ENCODE peak calls at places on chromosomes 12 and 14, in seven cellular contexts. One of them, this sample, is unnamed.

GRCh38 chr12:128791395-128792322 is 32.1 kb downstream of the SLC15A4 start:
- DNase-seq in NCI-H345: no peak
- DNase-seq in activated T-helper 9 cell treated with anti-CD3 and anti-CD28 coated beads, Interleukin-2, amount 50 U/mL, for 16 hours: no peak
- DNase-seq in CD8-positive, alpha-beta T cell: no peak
- DNase-seq in HFFc6: no peak
- DNase-seq in stimulated activated CD4-positive, alpha-beta T cell treated with anti-CD3 and anti-CD28 coated beads, Interleukin-12 subunit alpha, Interleukin-12 subunit beta, amount 100 ng/mL, for 4 hours: no peak
- DNase-seq in nephron progenitor cell: no peak
- DNase-seq in this sample: peak

GRCh38 chr12:79067977-79068376 is 203.4 kb downstream of the SYT1 start:
- DNase-seq in activated T-helper 9 cell treated with anti-CD3 and anti-CD28 coated beads, Interleukin-2, amount 50 U/mL, for 16 hours: no peak
- DNase-seq in nephron progenitor cell: no peak
- DNase-seq in CD8-positive, alpha-beta T cell: no peak
- DNase-seq in stimulated activated CD4-positive, alpha-beta T cell treated with anti-CD3 and anti-CD28 coated beads, Interleukin-12 subunit alpha, Interleukin-12 subunit beta, amount 100 ng/mL, for 4 hours: no peak
- DNase-seq in HFFc6: no peak
- DNase-seq in NCI-H345: no peak
- DNase-seq in this sample: no peak

GRCh38 chr12:101792046-101792931 is 38.5 kb downstream of the GNPTAB start:
- DNase-seq in stimulated activated CD4-positive, alpha-beta T cell treated with anti-CD3 and anti-CD28 coated beads, Interleukin-12 subunit alpha, Interleukin-12 subunit beta, amount 100 ng/mL, for 4 hours: no peak
- DNase-seq in HFFc6: no peak
- DNase-seq in nephron progenitor cell: no peak
- DNase-seq in NCI-H345: no peak
- DNase-seq in CD8-positive, alpha-beta T cell: no peak
- DNase-seq in activated T-helper 9 cell treated with anti-CD3 and anti-CD28 coated beads, Interleukin-2, amount 50 U/mL, for 16 hours: no peak
- DNase-seq in this sample: no peak

GRCh38 chr12:122841544-122842321 is 6.5 kb downstream of the HIP1R start:
- DNase-seq in CD8-positive, alpha-beta T cell: no peak
- DNase-seq in stimulated activated CD4-positive, alpha-beta T cell treated with anti-CD3 and anti-CD28 coated beads, Interleukin-12 subunit alpha, Interleukin-12 subunit beta, amount 100 ng/mL, for 4 hours: no peak
- DNase-seq in NCI-H345: no peak
- DNase-seq in activated T-helper 9 cell treated with anti-CD3 and anti-CD28 coated beads, Interleukin-2, amount 50 U/mL, for 16 hours: no peak
- DNase-seq in nephron progenitor cell: no peak
- DNase-seq in HFFc6: peak
- DNase-seq in this sample: no peak

GRCh38 chr12:120252071-120252906 is 13.2 kb downstream of the PXN start:
- DNase-seq in NCI-H345: no peak
- DNase-seq in nephron progenitor cell: no peak
- DNase-seq in CD8-positive, alpha-beta T cell: peak
- DNase-seq in HFFc6: no peak
- DNase-seq in activated T-helper 9 cell treated with anti-CD3 and anti-CD28 coated beads, Interleukin-2, amount 50 U/mL, for 16 hours: peak
- DNase-seq in stimulated activated CD4-positive, alpha-beta T cell treated with anti-CD3 and anti-CD28 coated beads, Interleukin-12 subunit alpha, Interleukin-12 subunit beta, amount 100 ng/mL, for 4 hours: peak
- DNase-seq in this sample: peak

GRCh38 chr14:60700598-60700997 is 23.6 kb downstream of the SIX4 start:
- DNase-seq in CD8-positive, alpha-beta T cell: no peak
- DNase-seq in activated T-helper 9 cell treated with anti-CD3 and anti-CD28 coated beads, Interleukin-2, amount 50 U/mL, for 16 hours: no peak
- DNase-seq in stimulated activated CD4-positive, alpha-beta T cell treated with anti-CD3 and anti-CD28 coated beads, Interleukin-12 subunit alpha, Interleukin-12 subunit beta, amount 100 ng/mL, for 4 hours: no peak
- DNase-seq in nephron progenitor cell: no peak
- DNase-seq in NCI-H345: no peak
- DNase-seq in HFFc6: no peak
- DNase-seq in this sample: no peak

GRCh38 chr14:95038521-95039250 is 118.6 kb downstream of the DICER1 start:
- DNase-seq in stimulated activated CD4-positive, alpha-beta T cell treated with anti-CD3 and anti-CD28 coated beads, Interleukin-12 subunit alpha, Interleukin-12 subunit beta, amount 100 ng/mL, for 4 hours: no peak
- DNase-seq in NCI-H345: no peak
- DNase-seq in nephron progenitor cell: no peak
- DNase-seq in HFFc6: no peak
- DNase-seq in CD8-positive, alpha-beta T cell: peak
- DNase-seq in activated T-helper 9 cell treated with anti-CD3 and anti-CD28 coated beads, Interleukin-2, amount 50 U/mL, for 16 hours: no peak
- DNase-seq in this sample: no peak

GRCh38 chr12:52207106-52207505 is 15.3 kb upstream of the KRT80 start:
- DNase-seq in stimulated activated CD4-positive, alpha-beta T cell treated with anti-CD3 and anti-CD28 coated beads, Interleukin-12 subunit alpha, Interleukin-12 subunit beta, amount 100 ng/mL, for 4 hours: no peak
- DNase-seq in CD8-positive, alpha-beta T cell: no peak
- DNase-seq in NCI-H345: no peak
- DNase-seq in nephron progenitor cell: no peak
- DNase-seq in HFFc6: no peak
- DNase-seq in activated T-helper 9 cell treated with anti-CD3 and anti-CD28 coated beads, Interleukin-2, amount 50 U/mL, for 16 hours: no peak
- DNase-seq in this sample: no peak

GRCh38 chr12:78198896-78199295 is 368.2 kb downstream of the NAV3 start:
- DNase-seq in HFFc6: no peak
- DNase-seq in NCI-H345: no peak
- DNase-seq in activated T-helper 9 cell treated with anti-CD3 and anti-CD28 coated beads, Interleukin-2, amount 50 U/mL, for 16 hours: no peak
- DNase-seq in nephron progenitor cell: no peak
- DNase-seq in CD8-positive, alpha-beta T cell: no peak
- DNase-seq in stimulated activated CD4-positive, alpha-beta T cell treated with anti-CD3 and anti-CD28 coated beads, Interleukin-12 subunit alpha, Interleukin-12 subunit beta, amount 100 ng/mL, for 4 hours: no peak
- DNase-seq in this sample: no peak

GRCh38 chr12:81502912-81503695 is 256.0 kb downstream of the PPFIA2 start:
- DNase-seq in activated T-helper 9 cell treated with anti-CD3 and anti-CD28 coated beads, Interleukin-2, amount 50 U/mL, for 16 hours: no peak
- DNase-seq in HFFc6: no peak
- DNase-seq in NCI-H345: no peak
- DNase-seq in CD8-positive, alpha-beta T cell: no peak
- DNase-seq in stimulated activated CD4-positive, alpha-beta T cell treated with anti-CD3 and anti-CD28 coated beads, Interleukin-12 subunit alpha, Interleukin-12 subunit beta, amount 100 ng/mL, for 4 hours: no peak
- DNase-seq in nephron progenitor cell: no peak
- DNase-seq in this sample: no peak

GRCh38 chr14:50001999-50002925 is 109.4 kb downstream of the ARF6 start:
- DNase-seq in nephron progenitor cell: no peak
- DNase-seq in CD8-positive, alpha-beta T cell: peak
- DNase-seq in activated T-helper 9 cell treated with anti-CD3 and anti-CD28 coated beads, Interleukin-2, amount 50 U/mL, for 16 hours: peak
- DNase-seq in stimulated activated CD4-positive, alpha-beta T cell treated with anti-CD3 and anti-CD28 coated beads, Interleukin-12 subunit alpha, Interleukin-12 subunit beta, amount 100 ng/mL, for 4 hours: peak
- DNase-seq in HFFc6: no peak
- DNase-seq in NCI-H345: no peak
- DNase-seq in this sample: peak

GRCh38 chr14:58281969-58282368 is 16.4 kb upstream of the ARID4A start:
- DNase-seq in stimulated activated CD4-positive, alpha-beta T cell treated with anti-CD3 and anti-CD28 coated beads, Interleukin-12 subunit alpha, Interleukin-12 subunit beta, amount 100 ng/mL, for 4 hours: no peak
- DNase-seq in nephron progenitor cell: no peak
- DNase-seq in CD8-positive, alpha-beta T cell: no peak
- DNase-seq in NCI-H345: no peak
- DNase-seq in HFFc6: no peak
- DNase-seq in activated T-helper 9 cell treated with anti-CD3 and anti-CD28 coated beads, Interleukin-2, amount 50 U/mL, for 16 hours: no peak
- DNase-seq in this sample: no peak

GRCh38 chr12:120234643-120235368 is 30.7 kb downstream of the PXN start:
- DNase-seq in CD8-positive, alpha-beta T cell: no peak
- DNase-seq in NCI-H345: peak
- DNase-seq in HFFc6: peak
- DNase-seq in activated T-helper 9 cell treated with anti-CD3 and anti-CD28 coated beads, Interleukin-2, amount 50 U/mL, for 16 hours: no peak
- DNase-seq in nephron progenitor cell: peak
- DNase-seq in stimulated activated CD4-positive, alpha-beta T cell treated with anti-CD3 and anti-CD28 coated beads, Interleukin-12 subunit alpha, Interleukin-12 subunit beta, amount 100 ng/mL, for 4 hours: no peak
- DNase-seq in this sample: no peak

GRCh38 chr14:58955294-58955821 is 233.1 kb upstream of the DAAM1 start:
- DNase-seq in activated T-helper 9 cell treated with anti-CD3 and anti-CD28 coated beads, Interleukin-2, amount 50 U/mL, for 16 hours: no peak
- DNase-seq in HFFc6: no peak
- DNase-seq in nephron progenitor cell: no peak
- DNase-seq in NCI-H345: no peak
- DNase-seq in stimulated activated CD4-positive, alpha-beta T cell treated with anti-CD3 and anti-CD28 coated beads, Interleukin-12 subunit alpha, Interleukin-12 subunit beta, amount 100 ng/mL, for 4 hours: no peak
- DNase-seq in CD8-positive, alpha-beta T cell: no peak
- DNase-seq in this sample: no peak

GRCh38 chr14:57189070-57189469 is 79.6 kb downstream of the EXOC5 start:
- DNase-seq in stimulated activated CD4-positive, alpha-beta T cell treated with anti-CD3 and anti-CD28 coated beads, Interleukin-12 subunit alpha, Interleukin-12 subunit beta, amount 100 ng/mL, for 4 hours: no peak
- DNase-seq in HFFc6: peak
- DNase-seq in activated T-helper 9 cell treated with anti-CD3 and anti-CD28 coated beads, Interleukin-2, amount 50 U/mL, for 16 hours: no peak
- DNase-seq in nephron progenitor cell: no peak
- DNase-seq in NCI-H345: peak
- DNase-seq in CD8-positive, alpha-beta T cell: no peak
- DNase-seq in this sample: no peak

GRCh38 chr12:108918206-108918605 is 38.3 kb downstream of the DAO start:
- DNase-seq in HFFc6: no peak
- DNase-seq in NCI-H345: no peak
- DNase-seq in activated T-helper 9 cell treated with anti-CD3 and anti-CD28 coated beads, Interleukin-2, amount 50 U/mL, for 16 hours: no peak
- DNase-seq in stimulated activated CD4-positive, alpha-beta T cell treated with anti-CD3 and anti-CD28 coated beads, Interleukin-12 subunit alpha, Interleukin-12 subunit beta, amount 100 ng/mL, for 4 hours: no peak
- DNase-seq in CD8-positive, alpha-beta T cell: no peak
- DNase-seq in nephron progenitor cell: no peak
- DNase-seq in this sample: no peak

GRCh38 chr12:93571854-93572711 is at the start of gene SOCS2:
- DNase-seq in stimulated activated CD4-positive, alpha-beta T cell treated with anti-CD3 and anti-CD28 coated beads, Interleukin-12 subunit alpha, Interleukin-12 subunit beta, amount 100 ng/mL, for 4 hours: peak
- DNase-seq in NCI-H345: peak
- DNase-seq in CD8-positive, alpha-beta T cell: peak
- DNase-seq in HFFc6: peak
- DNase-seq in nephron progenitor cell: peak
- DNase-seq in activated T-helper 9 cell treated with anti-CD3 and anti-CD28 coated beads, Interleukin-2, amount 50 U/mL, for 16 hours: no peak
- DNase-seq in this sample: peak

GRCh38 chr12:63403256-63403655 is 252.3 kb upstream of the AVPR1A start:
- DNase-seq in CD8-positive, alpha-beta T cell: no peak
- DNase-seq in activated T-helper 9 cell treated with anti-CD3 and anti-CD28 coated beads, Interleukin-2, amount 50 U/mL, for 16 hours: no peak
- DNase-seq in stimulated activated CD4-positive, alpha-beta T cell treated with anti-CD3 and anti-CD28 coated beads, Interleukin-12 subunit alpha, Interleukin-12 subunit beta, amount 100 ng/mL, for 4 hours: no peak
- DNase-seq in nephron progenitor cell: no peak
- DNase-seq in NCI-H345: no peak
- DNase-seq in HFFc6: no peak
- DNase-seq in this sample: no peak

GRCh38 chr12:4330203-4330602 is 9.2 kb downstream of the TIGAR start:
- DNase-seq in nephron progenitor cell: no peak
- DNase-seq in NCI-H345: no peak
- DNase-seq in CD8-positive, alpha-beta T cell: no peak
- DNase-seq in HFFc6: no peak
- DNase-seq in activated T-helper 9 cell treated with anti-CD3 and anti-CD28 coated beads, Interleukin-2, amount 50 U/mL, for 16 hours: no peak
- DNase-seq in stimulated activated CD4-positive, alpha-beta T cell treated with anti-CD3 and anti-CD28 coated beads, Interleukin-12 subunit alpha, Interleukin-12 subunit beta, amount 100 ng/mL, for 4 hours: no peak
- DNase-seq in this sample: no peak

GRCh38 chr14:73745571-73746539 is 31.7 kb upstream of the PNMA1 start:
- DNase-seq in HFFc6: no peak
- DNase-seq in CD8-positive, alpha-beta T cell: no peak
- DNase-seq in stimulated activated CD4-positive, alpha-beta T cell treated with anti-CD3 and anti-CD28 coated beads, Interleukin-12 subunit alpha, Interleukin-12 subunit beta, amount 100 ng/mL, for 4 hours: no peak
- DNase-seq in activated T-helper 9 cell treated with anti-CD3 and anti-CD28 coated beads, Interleukin-2, amount 50 U/mL, for 16 hours: no peak
- DNase-seq in NCI-H345: no peak
- DNase-seq in nephron progenitor cell: no peak
- DNase-seq in this sample: no peak

GRCh38 chr12:82415402-82415801 is 57.1 kb downstream of the METTL25 start:
- DNase-seq in CD8-positive, alpha-beta T cell: no peak
- DNase-seq in nephron progenitor cell: no peak
- DNase-seq in NCI-H345: no peak
- DNase-seq in stimulated activated CD4-positive, alpha-beta T cell treated with anti-CD3 and anti-CD28 coated beads, Interleukin-12 subunit alpha, Interleukin-12 subunit beta, amount 100 ng/mL, for 4 hours: no peak
- DNase-seq in activated T-helper 9 cell treated with anti-CD3 and anti-CD28 coated beads, Interleukin-2, amount 50 U/mL, for 16 hours: no peak
- DNase-seq in HFFc6: peak
- DNase-seq in this sample: no peak

GRCh38 chr12:55227643-55228042 is 6.8 kb downstream of the OR10A7 start:
- DNase-seq in NCI-H345: no peak
- DNase-seq in HFFc6: no peak
- DNase-seq in stimulated activated CD4-positive, alpha-beta T cell treated with anti-CD3 and anti-CD28 coated beads, Interleukin-12 subunit alpha, Interleukin-12 subunit beta, amount 100 ng/mL, for 4 hours: no peak
- DNase-seq in activated T-helper 9 cell treated with anti-CD3 and anti-CD28 coated beads, Interleukin-2, amount 50 U/mL, for 16 hours: no peak
- DNase-seq in CD8-positive, alpha-beta T cell: no peak
- DNase-seq in nephron progenitor cell: no peak
- DNase-seq in this sample: no peak

GRCh38 chr14:63175531-63175930 is 28.7 kb upstream of the RHOJ start:
- DNase-seq in CD8-positive, alpha-beta T cell: no peak
- DNase-seq in HFFc6: no peak
- DNase-seq in stimulated activated CD4-positive, alpha-beta T cell treated with anti-CD3 and anti-CD28 coated beads, Interleukin-12 subunit alpha, Interleukin-12 subunit beta, amount 100 ng/mL, for 4 hours: no peak
- DNase-seq in activated T-helper 9 cell treated with anti-CD3 and anti-CD28 coated beads, Interleukin-2, amount 50 U/mL, for 16 hours: no peak
- DNase-seq in NCI-H345: no peak
- DNase-seq in nephron progenitor cell: no peak
- DNase-seq in this sample: no peak

GRCh38 chr14:104971447-104972240 is 6.5 kb downstream of the AHNAK2 start:
- DNase-seq in nephron progenitor cell: no peak
- DNase-seq in activated T-helper 9 cell treated with anti-CD3 and anti-CD28 coated beads, Interleukin-2, amount 50 U/mL, for 16 hours: no peak
- DNase-seq in NCI-H345: no peak
- DNase-seq in CD8-positive, alpha-beta T cell: no peak
- DNase-seq in HFFc6: no peak
- DNase-seq in stimulated activated CD4-positive, alpha-beta T cell treated with anti-CD3 and anti-CD28 coated beads, Interleukin-12 subunit alpha, Interleukin-12 subunit beta, amount 100 ng/mL, for 4 hours: no peak
- DNase-seq in this sample: no peak

GRCh38 chr12:47899466-47899865 is 5.3 kb downstream of the VDR start:
- DNase-seq in NCI-H345: no peak
- DNase-seq in stimulated activated CD4-positive, alpha-beta T cell treated with anti-CD3 and anti-CD28 coated beads, Interleukin-12 subunit alpha, Interleukin-12 subunit beta, amount 100 ng/mL, for 4 hours: no peak
- DNase-seq in activated T-helper 9 cell treated with anti-CD3 and anti-CD28 coated beads, Interleukin-2, amount 50 U/mL, for 16 hours: no peak
- DNase-seq in CD8-positive, alpha-beta T cell: no peak
- DNase-seq in nephron progenitor cell: no peak
- DNase-seq in HFFc6: no peak
- DNase-seq in this sample: no peak

This sample was measured in immature natural killer cell.